ENCODE peak calls at places on chromosomes 11 and 22, in six cellular contexts. Q is stimulated activated CD4-positive, alpha-beta T cell treated with anti-CD3 and anti-CD28 coated beads, Interleukin-12 subunit alpha, Interleukin-12 subunit beta, amount 100 ng/mL, for 4 hours; U is ureter; K is tibial artery; G is stimulated activated naive CD8-positive, alpha-beta T cell treated with anti-CD3 and anti-CD28 coated beads, Interleukin-15, amount 100 ng/mL, for 72 hours; T is adrenal gland. V is an unnamed sample.

GRCh38 chr22:33821290-33821689 is 99.0 kb downstream of the LARGE1 start:
- DNase-seq in Q (no peak), U (no peak), K (no peak), G (no peak), T (no peak), V (no peak)

GRCh38 chr11:94706211-94706610 is 61.9 kb upstream of the AMOTL1 start:
- DNase-seq in Q (no peak), U (peak), K (no peak), G (no peak), T (no peak), V (no peak)

GRCh38 chr11:103529217-103529684 is 420.0 kb downstream of the DYNC2H1 start:
- DNase-seq in Q (no peak), U (no peak), K (no peak), G (no peak), T (peak), V (no peak)

GRCh38 chr11:108618529-108618928 is 25.0 kb upstream of the EXPH5 start:
- DNase-seq in Q (no peak), U (no peak), K (no peak), G (no peak), T (no peak), V (no peak)

GRCh38 chr11:34313099-34313517 is 44.7 kb downstream of the ABTB2 start:
- DNase-seq in Q (no peak), U (no peak), K (no peak), G (no peak), T (peak), V (no peak)

GRCh38 chr11:35030716-35031213 is 108.2 kb upstream of the CD44 start:
- DNase-seq in Q (no peak), U (no peak), K (peak), G (no peak), T (peak), V (peak)

GRCh38 chr11:48004456-48004855 is 24.1 kb downstream of the PTPRJ start:
- DNase-seq in Q (no peak), U (no peak), K (no peak), G (no peak), T (no peak), V (no peak)

GRCh38 chr22:37178350-37179125 is 9.5 kb downstream of the C1QTNF6 start:
- DNase-seq in Q (no peak), U (no peak), K (no peak), G (no peak), T (peak), V (no peak)

GRCh38 chr22:47918936-47919505 is 1156.6 kb downstream of the TBC1D22A start:
- DNase-seq in Q (no peak), U (no peak), K (no peak), G (no peak), T (no peak), V (no peak)

GRCh38 chr22:48039326-48039725 is 1276.9 kb downstream of the TBC1D22A start:
- DNase-seq in Q (no peak), U (no peak), K (no peak), G (no peak), T (no peak), V (no peak)

GRCh38 chr22:45450931-45451651 is 37.6 kb downstream of the RIBC2 start:
- DNase-seq in Q (no peak), U (peak), K (peak), G (no peak), T (no peak), V (no peak)

GRCh38 chr11:34865261-34865660 is 50.9 kb downstream of the APIP start:
- DNase-seq in Q (no peak), U (no peak), K (no peak), G (no peak), T (no peak), V (no peak)

GRCh38 chr11:33531743-33532181 is 168.9 kb downstream of the C11orf91 start:
- DNase-seq in Q (no peak), U (no peak), K (no peak), G (no peak), T (peak), V (no peak)

GRCh38 chr11:65615950-65616574 is 486 bp downstream of the PCNX3 start:
- DNase-seq in Q (peak), U (no peak), K (no peak), G (no peak), T (no peak), V (no peak)

GRCh38 chr11:102378818-102379217 is 31.8 kb downstream of the BIRC2 start:
- DNase-seq in Q (no peak), U (no peak), K (no peak), G (no peak), T (no peak), V (no peak)

GRCh38 chr11:22193348-22194051 is 615 bp downstream of the ANO5 start:
- DNase-seq in Q (no peak), U (peak), K (peak), G (peak), T (peak), V (no peak)

GRCh38 chr11:68889948-68890446 is 13.6 kb downstream of the MRPL21 start:
- DNase-seq in Q (peak), U (peak), K (peak), G (no peak), T (no peak), V (no peak)

GRCh38 chr11:8870461-8871282 is 40.3 kb upstream of the AKIP1 start:
- DNase-seq in Q (no peak), U (peak), K (peak), G (peak), T (peak), V (no peak)

GRCh38 chr11:83639995-83640758 is 354.0 kb upstream of the CCDC90B start:
- DNase-seq in Q (no peak), U (no peak), K (no peak), G (no peak), T (no peak), V (no peak)

GRCh38 chr11:75490221-75491181 is 35.2 kb downstream of the GDPD5 start:
- DNase-seq in Q (no peak), U (no peak), K (no peak), G (no peak), T (no peak), V (no peak)

GRCh38 chr11:83456075-83456474 is 169.9 kb upstream of the CCDC90B start:
- DNase-seq in Q (no peak), U (no peak), K (no peak), G (no peak), T (peak), V (no peak)

GRCh38 chr11:131504199-131504949 is 134.0 kb downstream of the NTM start:
- DNase-seq in Q (no peak), U (no peak), K (no peak), G (no peak), T (no peak), V (no peak)

GRCh38 chr22:45485271-45485670 is 17.4 kb upstream of the FBLN1 start:
- DNase-seq in Q (no peak), U (no peak), K (no peak), G (no peak), T (no peak), V (no peak)

GRCh38 chr22:49208768-49209252 is 618.9 kb downstream of the BRD1 start:
- DNase-seq in Q (no peak), U (peak), K (peak), G (no peak), T (no peak), V (no peak)

GRCh38 chr11:86790073-86790727 is 10.1 kb upstream of the PRSS23 start:
- DNase-seq in Q (no peak), U (no peak), K (no peak), G (no peak), T (no peak), V (no peak)

GRCh38 chr11:24588075-24588474 is 91.2 kb downstream of the LUZP2 start:
- DNase-seq in Q (no peak), U (no peak), K (no peak), G (no peak), T (no peak), V (no peak)

GRCh38 chr11:35101223-35101622 is 37.7 kb upstream of the CD44 start:
- DNase-seq in Q (no peak), U (no peak), K (no peak), G (no peak), T (no peak), V (no peak)

GRCh38 chr11:120707098-120707497 is 195.6 kb downstream of the GRIK4 start:
- DNase-seq in Q (no peak), U (no peak), K (no peak), G (no peak), T (no peak), V (no peak)

GRCh38 chr11:1565173-1565903 is 6.7 kb downstream of the DUSP8 start:
- DNase-seq in Q (no peak), U (no peak), K (no peak), G (no peak), T (peak), V (no peak)

GRCh38 chr11:69928124-69928523 is 108.9 kb upstream of the FGF3 start:
- DNase-seq in Q (no peak), U (no peak), K (no peak), G (no peak), T (no peak), V (no peak)

GRCh38 chr22:50473088-50473487 is 1.7 kb downstream of the SBF1 start:
- DNase-seq in Q (peak), U (no peak), K (no peak), G (peak), T (no peak), V (no peak)

GRCh38 chr22:37051629-37052385 is at the start of gene KCTD17:
- DNase-seq in Q (peak), U (peak), K (peak), G (peak), T (peak), V (no peak)

GRCh38 chr11:6646040-6646439 is 9.6 kb downstream of the DCHS1 start:
- DNase-seq in Q (no peak), U (no peak), K (peak), G (no peak), T (peak), V (no peak)

GRCh38 chr11:4156571-4156970 is 62.0 kb downstream of the RRM1 start:
- DNase-seq in Q (no peak), U (no peak), K (no peak), G (no peak), T (no peak), V (no peak)

GRCh38 chr11:61065955-61066638 is 36.2 kb upstream of the CD5 start:
- DNase-seq in Q (peak), U (no peak), K (no peak), G (no peak), T (no peak), V (no peak)

V was measured in thoracic aorta.